ENCODE peak calls at places on chromosomes 6 and 20, in five cellular contexts. One of them, this sample, is unnamed.

GRCh38 chr6:18327621-18328548 is 59.3 kb upstream of the RNF144B start:
- DNase-seq in NCI-H1105 treated with DMSO at 0.1 percent for 48 hours: peak; percentile 23
- DNase-seq in iPS-NIHi11: peak; percentile 50
- DNase-seq in hypothalamus: no peak
- DNase-seq in RWPE1: no peak
- DNase-seq in this sample: no peak

GRCh38 chr6:158849899-158850806 is 31.0 kb upstream of the EZR start:
- DNase-seq in NCI-H1105 treated with DMSO at 0.1 percent for 48 hours: peak; percentile 44
- DNase-seq in iPS-NIHi11: peak; percentile 28
- DNase-seq in hypothalamus: no peak
- DNase-seq in RWPE1: peak; percentile 93
- DNase-seq in this sample: peak; percentile 96

GRCh38 chr6:24205020-24205492 is 79.0 kb downstream of the NRSN1 start:
- DNase-seq in NCI-H1105 treated with DMSO at 0.1 percent for 48 hours: peak; percentile 79
- DNase-seq in iPS-NIHi11: peak; percentile 31
- DNase-seq in hypothalamus: no peak
- DNase-seq in RWPE1: peak; percentile 14
- DNase-seq in this sample: peak; percentile 56

GRCh38 chr6:131917763-131918649 is 33.2 kb downstream of the CCN2 start:
- DNase-seq in NCI-H1105 treated with DMSO at 0.1 percent for 48 hours: no peak
- DNase-seq in iPS-NIHi11: no peak
- DNase-seq in hypothalamus: no peak
- DNase-seq in RWPE1: no peak
- DNase-seq in this sample: no peak

GRCh38 chr20:14220986-14221385 is 116.4 kb downstream of the FLRT3 start:
- DNase-seq in NCI-H1105 treated with DMSO at 0.1 percent for 48 hours: no peak
- DNase-seq in iPS-NIHi11: no peak
- DNase-seq in hypothalamus: no peak
- DNase-seq in RWPE1: no peak
- DNase-seq in this sample: no peak

GRCh38 chr6:107532707-107533106 is 42.8 kb downstream of the SOBP start:
- DNase-seq in NCI-H1105 treated with DMSO at 0.1 percent for 48 hours: no peak
- DNase-seq in iPS-NIHi11: no peak
- DNase-seq in hypothalamus: no peak
- DNase-seq in RWPE1: no peak
- DNase-seq in this sample: no peak

GRCh38 chr6:14089224-14089623 is 28.3 kb upstream of the CD83 start:
- DNase-seq in NCI-H1105 treated with DMSO at 0.1 percent for 48 hours: no peak
- DNase-seq in iPS-NIHi11: no peak
- DNase-seq in hypothalamus: no peak
- DNase-seq in RWPE1: no peak
- DNase-seq in this sample: no peak

GRCh38 chr6:112983741-112984221 is 636.7 kb downstream of the RFPL4B start:
- DNase-seq in NCI-H1105 treated with DMSO at 0.1 percent for 48 hours: peak; percentile 40
- DNase-seq in iPS-NIHi11: no peak
- DNase-seq in hypothalamus: no peak
- DNase-seq in RWPE1: no peak
- DNase-seq in this sample: peak; percentile 21

GRCh38 chr6:148463671-148464070 is 121.0 kb downstream of the SASH1 start:
- DNase-seq in NCI-H1105 treated with DMSO at 0.1 percent for 48 hours: no peak
- DNase-seq in iPS-NIHi11: no peak
- DNase-seq in hypothalamus: no peak
- DNase-seq in RWPE1: no peak
- DNase-seq in this sample: no peak

GRCh38 chr6:31968791-31969711 is 2.9 kb downstream of the DXO start:
- DNase-seq in NCI-H1105 treated with DMSO at 0.1 percent for 48 hours: no peak
- DNase-seq in iPS-NIHi11: no peak
- DNase-seq in hypothalamus: no peak
- DNase-seq in RWPE1: no peak
- DNase-seq in this sample: no peak

GRCh38 chr6:75608955-75609533 is 7.4 kb downstream of the SENP6 start:
- DNase-seq in NCI-H1105 treated with DMSO at 0.1 percent for 48 hours: no peak
- DNase-seq in iPS-NIHi11: no peak
- DNase-seq in hypothalamus: no peak
- DNase-seq in RWPE1: no peak
- DNase-seq in this sample: no peak

GRCh38 chr6:135830452-135830851 is 21.0 kb upstream of the PDE7B start:
- DNase-seq in NCI-H1105 treated with DMSO at 0.1 percent for 48 hours: no peak
- DNase-seq in iPS-NIHi11: no peak
- DNase-seq in hypothalamus: no peak
- DNase-seq in RWPE1: no peak
- DNase-seq in this sample: no peak

GRCh38 chr6:137688230-137688971 is 178.7 kb upstream of the TNFAIP3 start:
- DNase-seq in NCI-H1105 treated with DMSO at 0.1 percent for 48 hours: no peak
- DNase-seq in iPS-NIHi11: no peak
- DNase-seq in hypothalamus: no peak
- DNase-seq in RWPE1: no peak
- DNase-seq in this sample: no peak

This sample was measured in M059J.